ENCODE peak calls at places on chromosomes 12 and 14, in five cellular contexts. J, W, A, U and F are unnamed samples.

GRCh38 chr14:24960816-24961215 is 89.1 kb downstream of the STXBP6 start:
- DNase-seq in W (no peak), J (no peak), U (no peak), A (no peak), F (no peak)

GRCh38 chr14:75906680-75907280 is 75.0 kb downstream of the TGFB3 start:
- DNase-seq in W (peak; percentile 38), U (peak; percentile 69), A (peak; percentile 72), J (peak; percentile 17), F (peak; percentile 42)

GRCh38 chr14:64693766-64694165 is 10.5 kb upstream of the PLEKHG3 start:
- DNase-seq in J (no peak), U (no peak), A (no peak), W (no peak), F (no peak)

GRCh38 chr14:29016050-29016900 is 249.7 kb downstream of the FOXG1 start:
- DNase-seq in U (peak; percentile 76), W (no peak), A (no peak), J (no peak), F (peak; percentile 23)

GRCh38 chr12:124676725-124677462 is 109.5 kb upstream of the NCOR2 start:
- DNase-seq in W (no peak), U (no peak), A (no peak), J (no peak), F (no peak)

GRCh38 chr14:61563880-61564622 is 131.3 kb upstream of the HIF1A start:
- DNase-seq in W (no peak), U (no peak), A (no peak), J (no peak), F (no peak)

GRCh38 chr12:79023784-79024183 is 159.2 kb downstream of the SYT1 start:
- DNase-seq in A (no peak), U (no peak), W (no peak), J (peak; percentile 9), F (no peak)

GRCh38 chr12:124390442-124391116 is 95.7 kb downstream of the RFLNA start:
- DNase-seq in W (no peak), J (peak; percentile 84), A (no peak), U (no peak), F (no peak)

GRCh38 chr12:27244680-27245005 is 557 bp downstream of the STK38L start:
- DNase-seq in U (no peak), W (no peak), J (no peak), A (no peak), F (no peak)

GRCh38 chr14:75188520-75189267 is 12.3 kb upstream of the TMED10 start:
- DNase-seq in A (no peak), J (no peak), W (no peak), U (no peak), F (no peak)

GRCh38 chr12:26017484-26018211 is 59.2 kb downstream of the RASSF8 start:
- DNase-seq in W (no peak), U (peak; percentile 83), J (no peak), A (peak; percentile 57), F (peak; percentile 41)

GRCh38 chr14:52961060-52961639 is 10.3 kb upstream of the FERMT2 start:
- DNase-seq in U (peak; percentile 85), J (peak; percentile 1), W (peak; percentile 13), A (peak; percentile 46), F (peak; percentile 36)

GRCh38 chr14:68649461-68650189 is 143.2 kb downstream of the ZFP36L1 start:
- DNase-seq in W (no peak), A (no peak), J (no peak), U (no peak), F (no peak)

GRCh38 chr12:57027011-57027804 is 10.9 kb upstream of the TAC3 start:
- DNase-seq in J (no peak), W (no peak), A (no peak), U (peak; percentile 74), F (no peak)

GRCh38 chr12:126719886-126720666 is 1546.9 kb upstream of the TMEM132C start:
- DNase-seq in W (no peak), U (no peak), J (no peak), A (no peak), F (no peak)

GRCh38 chr12:5665615-5666014 is 233.7 kb downstream of the NTF3 start:
- DNase-seq in W (no peak), J (no peak), U (no peak), A (no peak), F (peak; percentile 2)

GRCh38 chr12:78121969-78122610 is 291.4 kb downstream of the NAV3 start:
- DNase-seq in U (peak; percentile 4), J (no peak), W (no peak), A (no peak), F (no peak)

GRCh38 chr12:28583771-28584261 is 393.6 kb downstream of the CCDC91 start:
- DNase-seq in J (peak; percentile 84), U (no peak), A (no peak), W (no peak), F (peak; percentile 99)

GRCh38 chr12:76530531-76530930 is 29.0 kb downstream of the OSBPL8 start:
- DNase-seq in J (no peak), A (no peak), U (no peak), W (no peak), F (no peak)

GRCh38 chr14:74882103-74882920 is 596 bp downstream of the DLST start:
- DNase-seq in W (peak; percentile 22), U (no peak), A (peak; percentile 52), J (no peak), F (peak; percentile 34)

GRCh38 chr14:99181246-99181645 is 90.8 kb downstream of the BCL11B start:
- DNase-seq in A (no peak), J (no peak), U (no peak), W (no peak), F (no peak)

GRCh38 chr14:35335388-35336092 is 43.4 kb downstream of the PSMA6 start:
- DNase-seq in U (peak; percentile 21), A (peak; percentile 79), J (peak; percentile 86), W (no peak), F (no peak)

GRCh38 chr12:100437038-100437841 is 36.4 kb upstream of the NR1H4 start:
- DNase-seq in J (no peak), A (no peak), W (no peak), U (peak; percentile 38), F (no peak)

GRCh38 chr12:112589275-112589674 is 170.5 kb downstream of the PTPN11 start:
- DNase-seq in U (no peak), W (no peak), A (no peak), J (no peak), F (no peak)

GRCh38 chr14:75310295-75311059 is 31.8 kb downstream of the FOS start:
- DNase-seq in A (peak; percentile 64), W (no peak), U (peak; percentile 24), J (no peak), F (peak; percentile 54)

GRCh38 chr14:23895480-23895879 is 58.1 kb upstream of the DHRS4 start:
- DNase-seq in A (no peak), W (no peak), U (peak; percentile 21), J (no peak), F (no peak)